ENCODE peak calls at places on chromosomes 6 and 20, in seven cellular contexts. One of them, this sample, is unnamed.

GRCh38 chr20:40293740-40294139 is 395.3 kb downstream of the MAFB start:
- DNase-seq in stimulated activated CD4-positive, alpha-beta T cell treated with anti-CD3 and anti-CD28 coated beads, Interleukin-12 subunit alpha, Interleukin-12 subunit beta, amount 100 ng/mL, for 4 hours: no peak
- DNase-seq in astrocyte of the hippocampus: peak; percentile 6
- DNase-seq in KBM-7: no peak
- DNase-seq in cardiac muscle cell: peak; percentile 48
- DNase-seq in thoracic aorta: peak; percentile 25
- DNase-seq in choroid plexus epithelial cell: peak; percentile 24
- DNase-seq in this sample: no peak

GRCh38 chr6:129659167-129659566 is 50.8 kb downstream of the ARHGAP18 start:
- DNase-seq in choroid plexus epithelial cell: no peak
- DNase-seq in cardiac muscle cell: no peak
- DNase-seq in thoracic aorta: no peak
- DNase-seq in KBM-7: no peak
- DNase-seq in astrocyte of the hippocampus: no peak
- DNase-seq in stimulated activated CD4-positive, alpha-beta T cell treated with anti-CD3 and anti-CD28 coated beads, Interleukin-12 subunit alpha, Interleukin-12 subunit beta, amount 100 ng/mL, for 4 hours: no peak
- DNase-seq in this sample: no peak

GRCh38 chr20:35742741-35743523 is 872 bp upstream of the RBM39 start:
- DNase-seq in KBM-7: peak; percentile 59
- DNase-seq in stimulated activated CD4-positive, alpha-beta T cell treated with anti-CD3 and anti-CD28 coated beads, Interleukin-12 subunit alpha, Interleukin-12 subunit beta, amount 100 ng/mL, for 4 hours: no peak
- DNase-seq in cardiac muscle cell: peak; percentile 25
- DNase-seq in thoracic aorta: no peak
- DNase-seq in astrocyte of the hippocampus: peak; percentile 26
- DNase-seq in choroid plexus epithelial cell: peak; percentile 48
- DNase-seq in this sample: peak; percentile 66

GRCh38 chr6:24359640-24360454 is 2.0 kb upstream of the DCDC2 start:
- DNase-seq in choroid plexus epithelial cell: peak; percentile 90
- DNase-seq in stimulated activated CD4-positive, alpha-beta T cell treated with anti-CD3 and anti-CD28 coated beads, Interleukin-12 subunit alpha, Interleukin-12 subunit beta, amount 100 ng/mL, for 4 hours: peak; percentile 79
- DNase-seq in KBM-7: peak; percentile 95
- DNase-seq in astrocyte of the hippocampus: peak; percentile 88
- DNase-seq in thoracic aorta: peak; percentile 25
- DNase-seq in cardiac muscle cell: peak; percentile 84
- DNase-seq in this sample: peak; percentile 38

GRCh38 chr6:20215310-20215709 is 3.0 kb upstream of the MBOAT1 start:
- DNase-seq in KBM-7: no peak
- DNase-seq in choroid plexus epithelial cell: no peak
- DNase-seq in cardiac muscle cell: no peak
- DNase-seq in astrocyte of the hippocampus: no peak
- DNase-seq in thoracic aorta: no peak
- DNase-seq in stimulated activated CD4-positive, alpha-beta T cell treated with anti-CD3 and anti-CD28 coated beads, Interleukin-12 subunit alpha, Interleukin-12 subunit beta, amount 100 ng/mL, for 4 hours: no peak
- DNase-seq in this sample: no peak

GRCh38 chr6:47772993-47773392 is 8.8 kb upstream of the OPN5 start:
- DNase-seq in KBM-7: no peak
- DNase-seq in cardiac muscle cell: no peak
- DNase-seq in stimulated activated CD4-positive, alpha-beta T cell treated with anti-CD3 and anti-CD28 coated beads, Interleukin-12 subunit alpha, Interleukin-12 subunit beta, amount 100 ng/mL, for 4 hours: no peak
- DNase-seq in choroid plexus epithelial cell: no peak
- DNase-seq in thoracic aorta: no peak
- DNase-seq in astrocyte of the hippocampus: no peak
- DNase-seq in this sample: no peak

GRCh38 chr20:48584391-48585249 is 243.2 kb downstream of the PREX1 start:
- DNase-seq in thoracic aorta: no peak
- DNase-seq in astrocyte of the hippocampus: no peak
- DNase-seq in stimulated activated CD4-positive, alpha-beta T cell treated with anti-CD3 and anti-CD28 coated beads, Interleukin-12 subunit alpha, Interleukin-12 subunit beta, amount 100 ng/mL, for 4 hours: no peak
- DNase-seq in cardiac muscle cell: no peak
- DNase-seq in KBM-7: no peak
- DNase-seq in choroid plexus epithelial cell: no peak
- DNase-seq in this sample: no peak

GRCh38 chr6:106558364-106558763 is 70.9 kb downstream of the RTN4IP1 start:
- DNase-seq in cardiac muscle cell: no peak
- DNase-seq in KBM-7: no peak
- DNase-seq in astrocyte of the hippocampus: no peak
- DNase-seq in choroid plexus epithelial cell: no peak
- DNase-seq in stimulated activated CD4-positive, alpha-beta T cell treated with anti-CD3 and anti-CD28 coated beads, Interleukin-12 subunit alpha, Interleukin-12 subunit beta, amount 100 ng/mL, for 4 hours: no peak
- DNase-seq in thoracic aorta: no peak
- DNase-seq in this sample: no peak

GRCh38 chr6:157688960-157689599 is 134.0 kb upstream of the SNX9 start:
- DNase-seq in KBM-7: no peak
- DNase-seq in thoracic aorta: no peak
- DNase-seq in choroid plexus epithelial cell: no peak
- DNase-seq in cardiac muscle cell: peak; percentile 51
- DNase-seq in stimulated activated CD4-positive, alpha-beta T cell treated with anti-CD3 and anti-CD28 coated beads, Interleukin-12 subunit alpha, Interleukin-12 subunit beta, amount 100 ng/mL, for 4 hours: no peak
- DNase-seq in astrocyte of the hippocampus: peak; percentile 7
- DNase-seq in this sample: no peak

GRCh38 chr20:3239026-3239866 is at the start of gene SLC4A11:
- DNase-seq in thoracic aorta: no peak
- DNase-seq in cardiac muscle cell: peak; percentile 67
- DNase-seq in choroid plexus epithelial cell: peak; percentile 56
- DNase-seq in astrocyte of the hippocampus: peak; percentile 76
- DNase-seq in stimulated activated CD4-positive, alpha-beta T cell treated with anti-CD3 and anti-CD28 coated beads, Interleukin-12 subunit alpha, Interleukin-12 subunit beta, amount 100 ng/mL, for 4 hours: peak; percentile 36
- DNase-seq in KBM-7: peak; percentile 72
- DNase-seq in this sample: peak; percentile 23

GRCh38 chr6:133646021-133646682 is 242.8 kb upstream of the TCF21 start:
- DNase-seq in cardiac muscle cell: peak; percentile 62
- DNase-seq in KBM-7: no peak
- DNase-seq in stimulated activated CD4-positive, alpha-beta T cell treated with anti-CD3 and anti-CD28 coated beads, Interleukin-12 subunit alpha, Interleukin-12 subunit beta, amount 100 ng/mL, for 4 hours: no peak
- DNase-seq in thoracic aorta: no peak
- DNase-seq in choroid plexus epithelial cell: peak; percentile 77
- DNase-seq in astrocyte of the hippocampus: peak; percentile 94
- DNase-seq in this sample: peak; percentile 6

GRCh38 chr6:85673198-85674139 is 30.8 kb upstream of the SYNCRIP start:
- DNase-seq in KBM-7: peak; percentile 45
- DNase-seq in astrocyte of the hippocampus: no peak
- DNase-seq in stimulated activated CD4-positive, alpha-beta T cell treated with anti-CD3 and anti-CD28 coated beads, Interleukin-12 subunit alpha, Interleukin-12 subunit beta, amount 100 ng/mL, for 4 hours: no peak
- DNase-seq in thoracic aorta: no peak
- DNase-seq in cardiac muscle cell: no peak
- DNase-seq in choroid plexus epithelial cell: no peak
- DNase-seq in this sample: peak; percentile 26

GRCh38 chr6:154510144-154510905 is at the start of gene CNKSR3:
- DNase-seq in thoracic aorta: peak; percentile 58
- DNase-seq in stimulated activated CD4-positive, alpha-beta T cell treated with anti-CD3 and anti-CD28 coated beads, Interleukin-12 subunit alpha, Interleukin-12 subunit beta, amount 100 ng/mL, for 4 hours: peak; percentile 25
- DNase-seq in cardiac muscle cell: peak; percentile 97
- DNase-seq in choroid plexus epithelial cell: peak; percentile 96
- DNase-seq in KBM-7: peak; percentile 90
- DNase-seq in astrocyte of the hippocampus: peak; percentile 97
- DNase-seq in this sample: peak; percentile 80

GRCh38 chr6:38943964-38944363 is 104.6 kb upstream of the GLP1R start:
- DNase-seq in KBM-7: no peak
- DNase-seq in thoracic aorta: no peak
- DNase-seq in astrocyte of the hippocampus: no peak
- DNase-seq in stimulated activated CD4-positive, alpha-beta T cell treated with anti-CD3 and anti-CD28 coated beads, Interleukin-12 subunit alpha, Interleukin-12 subunit beta, amount 100 ng/mL, for 4 hours: no peak
- DNase-seq in cardiac muscle cell: no peak
- DNase-seq in choroid plexus epithelial cell: peak; percentile 1
- DNase-seq in this sample: peak; percentile 7

GRCh38 chr6:33927551-33927950 is 123.7 kb upstream of the MLN start:
- DNase-seq in choroid plexus epithelial cell: peak; percentile 62
- DNase-seq in thoracic aorta: no peak
- DNase-seq in stimulated activated CD4-positive, alpha-beta T cell treated with anti-CD3 and anti-CD28 coated beads, Interleukin-12 subunit alpha, Interleukin-12 subunit beta, amount 100 ng/mL, for 4 hours: no peak
- DNase-seq in astrocyte of the hippocampus: peak; percentile 25
- DNase-seq in cardiac muscle cell: peak; percentile 30
- DNase-seq in KBM-7: no peak
- DNase-seq in this sample: no peak

GRCh38 chr20:21971436-21971835 is 266.0 kb downstream of the PAX1 start:
- DNase-seq in KBM-7: no peak
- DNase-seq in choroid plexus epithelial cell: no peak
- DNase-seq in thoracic aorta: no peak
- DNase-seq in stimulated activated CD4-positive, alpha-beta T cell treated with anti-CD3 and anti-CD28 coated beads, Interleukin-12 subunit alpha, Interleukin-12 subunit beta, amount 100 ng/mL, for 4 hours: no peak
- DNase-seq in astrocyte of the hippocampus: no peak
- DNase-seq in cardiac muscle cell: no peak
- DNase-seq in this sample: no peak

GRCh38 chr6:110520188-110520956 is 44.0 kb upstream of the SLC22A16 start:
- DNase-seq in choroid plexus epithelial cell: no peak
- DNase-seq in thoracic aorta: no peak
- DNase-seq in KBM-7: no peak
- DNase-seq in cardiac muscle cell: no peak
- DNase-seq in stimulated activated CD4-positive, alpha-beta T cell treated with anti-CD3 and anti-CD28 coated beads, Interleukin-12 subunit alpha, Interleukin-12 subunit beta, amount 100 ng/mL, for 4 hours: no peak
- DNase-seq in astrocyte of the hippocampus: no peak
- DNase-seq in this sample: peak; percentile 16

GRCh38 chr20:1185316-1185741 is 548 bp upstream of the TMEM74B start:
- DNase-seq in cardiac muscle cell: no peak
- DNase-seq in choroid plexus epithelial cell: no peak
- DNase-seq in KBM-7: no peak
- DNase-seq in stimulated activated CD4-positive, alpha-beta T cell treated with anti-CD3 and anti-CD28 coated beads, Interleukin-12 subunit alpha, Interleukin-12 subunit beta, amount 100 ng/mL, for 4 hours: no peak
- DNase-seq in astrocyte of the hippocampus: peak; percentile 16
- DNase-seq in thoracic aorta: no peak
- DNase-seq in this sample: no peak

GRCh38 chr20:1997483-1998192 is 3.8 kb upstream of the PDYN start:
- DNase-seq in astrocyte of the hippocampus: no peak
- DNase-seq in choroid plexus epithelial cell: no peak
- DNase-seq in thoracic aorta: no peak
- DNase-seq in KBM-7: no peak
- DNase-seq in cardiac muscle cell: no peak
- DNase-seq in stimulated activated CD4-positive, alpha-beta T cell treated with anti-CD3 and anti-CD28 coated beads, Interleukin-12 subunit alpha, Interleukin-12 subunit beta, amount 100 ng/mL, for 4 hours: no peak
- DNase-seq in this sample: no peak

GRCh38 chr6:31762878-31763616 is 591 bp downstream of the SAPCD1 start:
- DNase-seq in thoracic aorta: no peak
- DNase-seq in stimulated activated CD4-positive, alpha-beta T cell treated with anti-CD3 and anti-CD28 coated beads, Interleukin-12 subunit alpha, Interleukin-12 subunit beta, amount 100 ng/mL, for 4 hours: no peak
- DNase-seq in KBM-7: no peak
- DNase-seq in choroid plexus epithelial cell: no peak
- DNase-seq in cardiac muscle cell: no peak
- DNase-seq in astrocyte of the hippocampus: no peak
- DNase-seq in this sample: no peak

GRCh38 chr6:75723382-75723781 is 25.7 kb upstream of the MYO6 start:
- DNase-seq in thoracic aorta: no peak
- DNase-seq in KBM-7: no peak
- DNase-seq in astrocyte of the hippocampus: no peak
- DNase-seq in stimulated activated CD4-positive, alpha-beta T cell treated with anti-CD3 and anti-CD28 coated beads, Interleukin-12 subunit alpha, Interleukin-12 subunit beta, amount 100 ng/mL, for 4 hours: no peak
- DNase-seq in choroid plexus epithelial cell: no peak
- DNase-seq in cardiac muscle cell: no peak
- DNase-seq in this sample: no peak

GRCh38 chr6:40325791-40326190 is 261.4 kb downstream of the LRFN2 start:
- DNase-seq in choroid plexus epithelial cell: no peak
- DNase-seq in KBM-7: no peak
- DNase-seq in cardiac muscle cell: no peak
- DNase-seq in astrocyte of the hippocampus: no peak
- DNase-seq in thoracic aorta: no peak
- DNase-seq in stimulated activated CD4-positive, alpha-beta T cell treated with anti-CD3 and anti-CD28 coated beads, Interleukin-12 subunit alpha, Interleukin-12 subunit beta, amount 100 ng/mL, for 4 hours: no peak
- DNase-seq in this sample: no peak

GRCh38 chr6:167759912-167760311 is 66.8 kb upstream of the AFDN start:
- DNase-seq in stimulated activated CD4-positive, alpha-beta T cell treated with anti-CD3 and anti-CD28 coated beads, Interleukin-12 subunit alpha, Interleukin-12 subunit beta, amount 100 ng/mL, for 4 hours: no peak
- DNase-seq in cardiac muscle cell: no peak
- DNase-seq in choroid plexus epithelial cell: no peak
- DNase-seq in thoracic aorta: no peak
- DNase-seq in KBM-7: no peak
- DNase-seq in astrocyte of the hippocampus: no peak
- DNase-seq in this sample: no peak

GRCh38 chr20:47351643-47352331 is 4.7 kb downstream of the ZMYND8 start:
- DNase-seq in thoracic aorta: no peak
- DNase-seq in stimulated activated CD4-positive, alpha-beta T cell treated with anti-CD3 and anti-CD28 coated beads, Interleukin-12 subunit alpha, Interleukin-12 subunit beta, amount 100 ng/mL, for 4 hours: no peak
- DNase-seq in cardiac muscle cell: no peak
- DNase-seq in astrocyte of the hippocampus: peak; percentile 61
- DNase-seq in KBM-7: no peak
- DNase-seq in choroid plexus epithelial cell: no peak
- DNase-seq in this sample: peak; percentile 77

GRCh38 chr20:44153636-44154043 is 33.3 kb downstream of the JPH2 start:
- DNase-seq in astrocyte of the hippocampus: peak; percentile 66
- DNase-seq in stimulated activated CD4-positive, alpha-beta T cell treated with anti-CD3 and anti-CD28 coated beads, Interleukin-12 subunit alpha, Interleukin-12 subunit beta, amount 100 ng/mL, for 4 hours: no peak
- DNase-seq in choroid plexus epithelial cell: no peak
- DNase-seq in KBM-7: no peak
- DNase-seq in cardiac muscle cell: peak; percentile 52
- DNase-seq in thoracic aorta: peak; percentile 36
- DNase-seq in this sample: no peak

GRCh38 chr6:28537065-28537464 is 11.4 kb downstream of the GPX5 start:
- DNase-seq in stimulated activated CD4-positive, alpha-beta T cell treated with anti-CD3 and anti-CD28 coated beads, Interleukin-12 subunit alpha, Interleukin-12 subunit beta, amount 100 ng/mL, for 4 hours: no peak
- DNase-seq in astrocyte of the hippocampus: peak; percentile 43
- DNase-seq in thoracic aorta: no peak
- DNase-seq in KBM-7: no peak
- DNase-seq in cardiac muscle cell: peak; percentile 42
- DNase-seq in choroid plexus epithelial cell: peak; percentile 15
- DNase-seq in this sample: no peak

GRCh38 chr6:108113557-108114519 is 39.3 kb upstream of the OSTM1 start:
- DNase-seq in KBM-7: peak; percentile 81
- DNase-seq in thoracic aorta: no peak
- DNase-seq in astrocyte of the hippocampus: peak; percentile 81
- DNase-seq in cardiac muscle cell: peak; percentile 72
- DNase-seq in choroid plexus epithelial cell: peak; percentile 71
- DNase-seq in stimulated activated CD4-positive, alpha-beta T cell treated with anti-CD3 and anti-CD28 coated beads, Interleukin-12 subunit alpha, Interleukin-12 subunit beta, amount 100 ng/mL, for 4 hours: no peak
- DNase-seq in this sample: peak; percentile 59

GRCh38 chr6:126716012-126716411 is 376.1 kb downstream of the CENPW start:
- DNase-seq in cardiac muscle cell: no peak
- DNase-seq in stimulated activated CD4-positive, alpha-beta T cell treated with anti-CD3 and anti-CD28 coated beads, Interleukin-12 subunit alpha, Interleukin-12 subunit beta, amount 100 ng/mL, for 4 hours: no peak
- DNase-seq in thoracic aorta: no peak
- DNase-seq in choroid plexus epithelial cell: no peak
- DNase-seq in astrocyte of the hippocampus: peak; percentile 12
- DNase-seq in KBM-7: no peak
- DNase-seq in this sample: peak; percentile 18

GRCh38 chr6:166578536-166579233 is 7.8 kb downstream of the RAMACL start:
- DNase-seq in astrocyte of the hippocampus: no peak
- DNase-seq in KBM-7: no peak
- DNase-seq in thoracic aorta: no peak
- DNase-seq in cardiac muscle cell: no peak
- DNase-seq in stimulated activated CD4-positive, alpha-beta T cell treated with anti-CD3 and anti-CD28 coated beads, Interleukin-12 subunit alpha, Interleukin-12 subunit beta, amount 100 ng/mL, for 4 hours: no peak
- DNase-seq in choroid plexus epithelial cell: no peak
- DNase-seq in this sample: peak; percentile 89

GRCh38 chr6:15663057-15663638 is 320 bp upstream of the DTNBP1 start:
- DNase-seq in KBM-7: peak; percentile 83
- DNase-seq in cardiac muscle cell: peak; percentile 76
- DNase-seq in stimulated activated CD4-positive, alpha-beta T cell treated with anti-CD3 and anti-CD28 coated beads, Interleukin-12 subunit alpha, Interleukin-12 subunit beta, amount 100 ng/mL, for 4 hours: no peak
- DNase-seq in choroid plexus epithelial cell: peak; percentile 65
- DNase-seq in astrocyte of the hippocampus: peak; percentile 90
- DNase-seq in thoracic aorta: no peak
- DNase-seq in this sample: peak; percentile 67

This sample was measured in cerebellar cortex.